ENCODE peak calls at places on chromosomes 16 and 17, in seven cellular contexts. S is K562; X is thoracic aorta; O is effector memory CD4-positive, alpha-beta T cell; J is IMR-90; N is H7; L is uterus. W is an unnamed sample.

GRCh38 chr16:3112881-3113574 is 642 bp downstream of the ZNF205 start:
- DNase-seq in J (peak; percentile 16), X (no peak), S (no peak), N (peak; percentile 22), O (no peak), L (peak; percentile 57), W (no peak)

GRCh38 chr16:12501727-12502457 is 301.8 kb downstream of the CPPED1 start:
- DNase-seq in L (no peak), O (no peak), S (no peak), N (no peak), X (no peak), J (no peak), W (no peak)

GRCh38 chr16:80554037-80554436 is 13.2 kb downstream of the DYNLRB2 start:
- DNase-seq in N (no peak), O (no peak), L (no peak), J (no peak), X (no peak), S (no peak), W (no peak)

GRCh38 chr16:75341934-75342811 is 90.7 kb upstream of the BCAR1 start:
- DNase-seq in X (no peak), O (no peak), J (peak; percentile 65), L (no peak), S (no peak), N (no peak), W (no peak)

GRCh38 chr16:85564277-85565051 is 48.7 kb upstream of the GSE1 start:
- DNase-seq in S (peak; percentile 81), N (peak; percentile 78), X (no peak), J (no peak), L (no peak), O (no peak), W (no peak)

GRCh38 chr17:27624555-27624954 is 6.4 kb upstream of the LGALS9 start:
- DNase-seq in S (no peak), L (no peak), X (no peak), J (no peak), O (no peak), N (no peak), W (no peak)

GRCh38 chr17:64095144-64095882 is 34.6 kb downstream of the ERN1 start:
- DNase-seq in J (no peak), L (no peak), S (no peak), N (no peak), O (no peak), X (no peak), W (no peak)

GRCh38 chr16:81515721-81516120 is 71.1 kb downstream of the CMIP start:
- DNase-seq in J (no peak), L (no peak), X (no peak), N (no peak), S (no peak), O (no peak), W (no peak)

GRCh38 chr16:66273644-66274334 is 92.7 kb upstream of the CDH5 start:
- DNase-seq in X (no peak), L (no peak), S (no peak), N (peak; percentile 64), J (peak; percentile 54), O (no peak), W (no peak)

GRCh38 chr17:4490109-4490591 is 8.5 kb upstream of the SPNS2 start:
- DNase-seq in L (no peak), S (no peak), X (no peak), N (no peak), J (no peak), O (no peak), W (no peak)

GRCh38 chr17:59723607-59724006 is 16.2 kb downstream of the VMP1 start:
- DNase-seq in X (no peak), L (no peak), S (no peak), O (no peak), N (no peak), J (no peak), W (no peak)

GRCh38 chr17:13503526-13503925 is 98.2 kb downstream of the HS3ST3A1 start:
- DNase-seq in O (no peak), S (no peak), J (no peak), N (no peak), L (no peak), X (no peak), W (no peak)

GRCh38 chr17:6365187-6365943 is 69.6 kb downstream of the AIPL1 start:
- DNase-seq in O (no peak), J (peak; percentile 74), L (no peak), S (no peak), X (no peak), N (no peak), W (no peak)

GRCh38 chr17:64707077-64707591 is 45.0 kb upstream of the SMURF2 start:
- DNase-seq in O (no peak), S (no peak), X (peak; percentile 86), L (peak; percentile 79), J (peak; percentile 100), N (no peak), W (peak; percentile 69)

GRCh38 chr16:1865902-1866690 is 5.9 kb downstream of the MEIOB start:
- DNase-seq in S (no peak), L (no peak), X (no peak), N (no peak), O (no peak), J (no peak), W (no peak)

GRCh38 chr17:67779098-67779672 is 46.1 kb upstream of the BPTF start:
- DNase-seq in N (peak; percentile 94), X (no peak), S (peak; percentile 78), L (peak; percentile 19), O (no peak), J (peak; percentile 61), W (peak; percentile 53)

GRCh38 chr16:35187665-35188225 is 1728.3 kb downstream of the TP53TG3F start:
- DNase-seq in N (no peak), X (no peak), L (no peak), O (no peak), J (no peak), S (no peak), W (no peak)

GRCh38 chr17:27985306-27985705 is 57.2 kb upstream of the NLK start:
- DNase-seq in N (no peak), S (peak; percentile 55), O (no peak), J (no peak), X (no peak), L (no peak), W (no peak)

GRCh38 chr17:29469251-29469650 is 79.1 kb downstream of the TAOK1 start:
- DNase-seq in N (no peak), O (no peak), X (no peak), S (no peak), J (no peak), L (no peak), W (no peak)

GRCh38 chr16:2748757-2749455 is 3.5 kb upstream of the SRRM2 start:
- DNase-seq in J (no peak), N (no peak), X (no peak), O (no peak), S (no peak), L (no peak), W (no peak)

GRCh38 chr16:84737658-84738057 is 37.9 kb downstream of the USP10 start:
- DNase-seq in S (no peak), J (no peak), O (no peak), L (no peak), X (no peak), N (no peak), W (no peak)

GRCh38 chr16:19685176-19685575 is 32.9 kb downstream of the KNOP1 start:
- DNase-seq in S (no peak), X (no peak), N (no peak), L (no peak), J (no peak), O (no peak), W (no peak)
- H3K36me3 ChIP-seq in S (peaks cover 4% of the 10 kb centered on the region), X (peaks cover 37% of the 10 kb centered on the region), N (peaks cover 13% of the 10 kb centered on the region), L (no peaks in the 10 kb centered on the region), J (peaks cover 45% of the 10 kb centered on the region), O (peaks cover 42% of the 10 kb centered on the region), W (peaks cover 20% of the 10 kb centered on the region)

GRCh38 chr16:27543801-27544200 is 5.9 kb downstream of the GTF3C1 start:
- DNase-seq in L (no peak), N (no peak), S (no peak), O (no peak), J (no peak), X (no peak), W (no peak)

GRCh38 chr16:27539120-27539519 is 10.6 kb downstream of the GTF3C1 start:
- DNase-seq in N (no peak), O (no peak), L (no peak), S (peak; percentile 30), X (no peak), J (no peak), W (no peak)

GRCh38 chr16:27539636-27540035 is 10.1 kb downstream of the GTF3C1 start:
- DNase-seq in S (no peak), X (no peak), L (no peak), O (no peak), N (no peak), J (no peak), W (no peak)

GRCh38 chr16:27538508-27538907 is 11.2 kb downstream of the GTF3C1 start:
- DNase-seq in N (no peak), J (no peak), L (no peak), O (no peak), S (peak; percentile 60), X (no peak), W (no peak)
- H3K36me3 ChIP-seq in N (peaks cover 44% of the 10 kb centered on the region), J (peaks cover 67% of the 10 kb centered on the region), L (no peaks in the 10 kb centered on the region), O (peaks cover 77% of the 10 kb centered on the region), S (peaks cover 79% of the 10 kb centered on the region), X (peaks cover 69% of the 10 kb centered on the region), W (peaks cover 79% of the 10 kb centered on the region)

GRCh38 chr17:7853693-7854043 is 1.2 kb upstream of the TMEM88 start:
- DNase-seq in S (no peak), L (no peak), N (peak; percentile 80), J (no peak), O (no peak), X (no peak), W (no peak)

GRCh38 chr17:7856081-7856791 is 1.1 kb downstream of the NAA38 start:
- DNase-seq in N (peak; percentile 58), L (peak; percentile 62), X (no peak), J (no peak), O (no peak), S (peak; percentile 34), W (no peak)

GRCh38 chr17:7854078-7854777 is 638 bp upstream of the TMEM88 start:
- DNase-seq in X (no peak), O (no peak), J (no peak), S (no peak), N (peak; percentile 76), L (peak; percentile 17), W (no peak)

GRCh38 chr17:7855643-7856080 is 796 bp downstream of the TMEM88 start:
- DNase-seq in L (peak; percentile 36), N (peak; percentile 53), S (no peak), X (no peak), O (no peak), J (no peak), W (no peak)

GRCh38 chr17:7854851-7855642 is at the start of gene TMEM88:
- DNase-seq in O (no peak), S (no peak), J (no peak), X (no peak), N (peak; percentile 93), L (peak; percentile 30), W (no peak)
- H3K36me3 ChIP-seq in O (peaks cover 12% of the 10 kb centered on the region), S (peaks cover 42% of the 10 kb centered on the region), J (peaks cover 37% of the 10 kb centered on the region), X (peaks cover 13% of the 10 kb centered on the region), N (peaks cover 3% of the 10 kb centered on the region), L (no peaks in the 10 kb centered on the region), W (peaks cover 25% of the 10 kb centered on the region)

GRCh38 chr17:45266372-45266926 is 4.6 kb upstream of the SPATA32 start:
- DNase-seq in O (no peak), L (no peak), S (no peak), N (no peak), X (no peak), J (no peak), W (no peak)
- H3K36me3 ChIP-seq in O (peaks cover 72% of the 10 kb centered on the region), L (no peaks in the 10 kb centered on the region), S (peaks cover 81% of the 10 kb centered on the region), N (peaks cover 13% of the 10 kb centered on the region), X (peaks cover 52% of the 10 kb centered on the region), J (peaks cover 65% of the 10 kb centered on the region), W (peaks cover 45% of the 10 kb centered on the region)

W was measured in BE2C.